ENCODE peak calls at places on chromosomes 4 and X, in four cellular contexts. Y is upper lobe of left lung, O is sciatic nerve, C is tibial artery. V is an unnamed sample.

GRCh38 chr4:15003891-15004700 is 1.8 kb downstream of the CPEB2 start:
- DNase-seq in Y (peak), C (peak), O (peak), V (peak)

GRCh38 chr4:1676605-1677525 is 7.2 kb downstream of the FAM53A start:
- DNase-seq in O (no peak), Y (no peak), C (no peak), V (no peak)

GRCh38 chr4:47531241-47531953 is 46.3 kb downstream of the ATP10D start:
- DNase-seq in C (no peak), Y (peak), O (no peak), V (no peak)

GRCh38 chr4:86549163-86549788 is 44.8 kb upstream of the PTPN13 start:
- DNase-seq in C (no peak), O (no peak), Y (no peak), V (no peak)

GRCh38 chr4:53614616-53615015 is 23.3 kb upstream of the LNX1 start:
- DNase-seq in O (no peak), Y (no peak), C (no peak), V (no peak)

GRCh38 chr4:138164218-138164617 is 77.9 kb downstream of the SLC7A11 start:
- DNase-seq in Y (no peak), O (no peak), C (no peak), V (no peak)

GRCh38 chrX:74536142-74537010 is 78.0 kb downstream of the RLIM start:
- DNase-seq in O (peak), C (peak), Y (peak), V (peak)

GRCh38 chr4:102501176-102501634 is at the start of gene NFKB1:
- DNase-seq in O (peak), C (peak), Y (peak), V (peak)

GRCh38 chrX:100745806-100746537 is 14.1 kb upstream of the SYTL4 start:
- DNase-seq in C (peak), Y (no peak), O (no peak), V (peak)

GRCh38 chr4:100838286-100838685 is 320.5 kb upstream of the EMCN start:
- DNase-seq in O (no peak), C (no peak), Y (no peak), V (no peak)

GRCh38 chrX:50941638-50942037 is 31.1 kb downstream of the BMP15 start:
- DNase-seq in Y (no peak), C (no peak), O (no peak), V (no peak)

GRCh38 chrX:115525486-115525885 is 35.5 kb upstream of the PLS3 start:
- DNase-seq in O (no peak), Y (peak), C (no peak), V (no peak)

GRCh38 chrX:149631293-149632165 is at the start of gene TMEM185A:
- DNase-seq in O (peak), Y (peak), C (peak), V (peak)

GRCh38 chr4:122917731-122918130 is 4.7 kb downstream of the NUDT6 start:
- DNase-seq in O (no peak), Y (no peak), C (no peak), V (no peak)

GRCh38 chrX:9383655-9384054 is 81.2 kb upstream of the TBL1X start:
- DNase-seq in O (no peak), C (no peak), Y (no peak), V (no peak)

GRCh38 chr4:117900832-117901231 is 133.5 kb upstream of the NDST3 start:
- DNase-seq in Y (no peak), C (no peak), O (no peak), V (no peak)

GRCh38 chr4:145680902-145681301 is 956 bp downstream of the C4orf51 start:
- DNase-seq in C (no peak), O (no peak), Y (peak), V (no peak)

GRCh38 chrX:119389214-119389613 is 9.9 kb upstream of the SLC25A43 start:
- DNase-seq in C (no peak), O (no peak), Y (no peak), V (no peak)

GRCh38 chrX:137432609-137433008 is 133.3 kb upstream of the ZIC3 start:
- DNase-seq in Y (no peak), O (no peak), C (no peak), V (no peak)

GRCh38 chr4:87584509-87584908 is 23.8 kb upstream of the DSPP start:
- DNase-seq in C (no peak), Y (no peak), O (no peak), V (no peak)

GRCh38 chr4:89213382-89213701 is 94.3 kb downstream of the GPRIN3 start:
- DNase-seq in C (no peak), O (no peak), Y (no peak), V (no peak)

GRCh38 chr4:64248151-64248550 is 161.1 kb downstream of the TECRL start:
- DNase-seq in O (no peak), Y (no peak), C (no peak), V (no peak)

GRCh38 chr4:183409956-183410355 is 34.5 kb upstream of the CDKN2AIP start:
- DNase-seq in Y (no peak), O (no peak), C (no peak), V (peak)

GRCh38 chr4:113153529-113154101 is 104.2 kb downstream of the ANK2 start:
- DNase-seq in O (no peak), Y (no peak), C (no peak), V (no peak)

GRCh38 chr4:71570492-71570891 is 213.4 kb downstream of the GC start:
- DNase-seq in O (no peak), C (no peak), Y (no peak), V (no peak)

GRCh38 chr4:53782468-53782865 is 191.2 kb upstream of the LNX1 start:
- DNase-seq in O (no peak), Y (no peak), C (no peak), V (no peak)

V was measured in sigmoid colon.